ENCODE peak calls at places on chromosomes 12 and 14, in four cellular contexts. Q, J, Y and Z are unnamed samples.

GRCh38 chr12:57864811-57865751 is 18.6 kb upstream of the CTDSP2 start:
- DNase-seq in J (peak), Y (peak), Q (peak), Z (no peak)

GRCh38 chr12:69024907-69025306 is 91.9 kb upstream of the CPM start:
- DNase-seq in J (no peak), Y (peak), Q (no peak), Z (no peak)

GRCh38 chr14:104694475-104694950 is 5.1 kb downstream of the INF2 start:
- DNase-seq in J (no peak), Y (no peak), Q (no peak), Z (no peak)

GRCh38 chr12:90010089-90010488 is 301.5 kb upstream of the ATP2B1 start:
- DNase-seq in Y (peak), J (no peak), Q (no peak), Z (no peak)

GRCh38 chr14:103056322-103057027 is 874 bp downstream of the CDC42BPB start:
- DNase-seq in Q (peak), Y (peak), J (peak), Z (no peak)

GRCh38 chr12:9127936-9128663 is 12.4 kb upstream of the A2M start:
- DNase-seq in Y (no peak), Q (no peak), J (no peak), Z (no peak)

GRCh38 chr14:64625363-64626232 is 75.8 kb downstream of the PPP1R36 start:
- DNase-seq in Q (peak), J (peak), Y (no peak), Z (no peak)

GRCh38 chr12:50509009-50509663 is 4.4 kb downstream of the DIP2B start:
- DNase-seq in J (no peak), Q (no peak), Y (no peak), Z (no peak)

GRCh38 chr12:119249441-119249840 is 70.7 kb downstream of the HSPB8 start:
- DNase-seq in Y (no peak), Q (no peak), J (no peak), Z (no peak)

GRCh38 chr14:24960816-24961215 is 89.1 kb downstream of the STXBP6 start:
- DNase-seq in Q (no peak), J (no peak), Y (peak), Z (no peak)

GRCh38 chr12:87953257-87953860 is 75.8 kb downstream of the C12orf50 start:
- DNase-seq in Q (no peak), J (no peak), Y (peak), Z (no peak)

GRCh38 chr12:50103767-50104321 is at the start of gene GPD1:
- DNase-seq in J (peak), Q (peak), Y (peak), Z (no peak)

GRCh38 chr12:113860950-113861349 is 105.2 kb downstream of the RBM19 start:
- DNase-seq in J (no peak), Q (no peak), Y (peak), Z (no peak)

GRCh38 chr12:119989619-119990381 is 764 bp downstream of the BICDL1 start:
- DNase-seq in Y (peak), Q (peak), J (peak), Z (no peak)

GRCh38 chr12:75764091-75764490 is 252.7 kb upstream of the KRR1 start:
- DNase-seq in Y (no peak), J (no peak), Q (no peak), Z (no peak)

GRCh38 chr12:57127101-57127709 is 1.1 kb upstream of the LRP1 start:
- DNase-seq in Y (peak), J (peak), Q (peak), Z (no peak)

GRCh38 chr14:32761381-32761968 is 177.2 kb upstream of the NPAS3 start:
- DNase-seq in Y (peak), Q (no peak), J (no peak), Z (no peak)

GRCh38 chr14:103155013-103155412 is 31.8 kb downstream of the TNFAIP2 start:
- DNase-seq in Y (peak), J (peak), Q (peak), Z (no peak)

GRCh38 chr12:116319851-116320621 is 42.5 kb upstream of the MED13L start:
- DNase-seq in J (peak), Q (no peak), Y (peak), Z (no peak)

GRCh38 chr14:58626441-58626840 is 11.3 kb upstream of the DACT1 start:
- DNase-seq in Y (no peak), J (no peak), Q (no peak), Z (no peak)

GRCh38 chr12:112938751-112939150 is 477 bp downstream of the OAS3 start:
- DNase-seq in Y (peak), Q (no peak), J (no peak), Z (no peak)

GRCh38 chr14:70789361-70789760 is 20.0 kb downstream of the MAP3K9 start:
- DNase-seq in Q (no peak), Y (peak), J (no peak), Z (no peak)

GRCh38 chr12:104562763-104563162 is 106.0 kb downstream of the CHST11 start:
- DNase-seq in Q (no peak), Y (no peak), J (no peak), Z (no peak)

GRCh38 chr12:28946361-28946760 is 202.7 kb upstream of the FAR2 start:
- DNase-seq in J (no peak), Q (no peak), Y (no peak), Z (no peak)

GRCh38 chr14:30896435-30896834 is 22.1 kb downstream of the COCH start:
- DNase-seq in Y (no peak), Q (no peak), J (no peak), Z (no peak)

GRCh38 chr14:96797943-96798349 is 764 bp downstream of the VRK1 start:
- DNase-seq in J (no peak), Q (no peak), Y (no peak), Z (no peak)

GRCh38 chr14:38721822-38722431 is 381.1 kb downstream of the SEC23A start:
- DNase-seq in J (peak), Y (peak), Q (peak), Z (peak)

GRCh38 chr14:88834883-88835431 is 10.5 kb downstream of the TTC8 start:
- DNase-seq in Q (no peak), J (no peak), Y (peak), Z (no peak)

GRCh38 chr12:31387466-31387865 is 61.5 kb upstream of the SINHCAF start:
- DNase-seq in Y (no peak), J (no peak), Q (no peak), Z (no peak)

DNA sequence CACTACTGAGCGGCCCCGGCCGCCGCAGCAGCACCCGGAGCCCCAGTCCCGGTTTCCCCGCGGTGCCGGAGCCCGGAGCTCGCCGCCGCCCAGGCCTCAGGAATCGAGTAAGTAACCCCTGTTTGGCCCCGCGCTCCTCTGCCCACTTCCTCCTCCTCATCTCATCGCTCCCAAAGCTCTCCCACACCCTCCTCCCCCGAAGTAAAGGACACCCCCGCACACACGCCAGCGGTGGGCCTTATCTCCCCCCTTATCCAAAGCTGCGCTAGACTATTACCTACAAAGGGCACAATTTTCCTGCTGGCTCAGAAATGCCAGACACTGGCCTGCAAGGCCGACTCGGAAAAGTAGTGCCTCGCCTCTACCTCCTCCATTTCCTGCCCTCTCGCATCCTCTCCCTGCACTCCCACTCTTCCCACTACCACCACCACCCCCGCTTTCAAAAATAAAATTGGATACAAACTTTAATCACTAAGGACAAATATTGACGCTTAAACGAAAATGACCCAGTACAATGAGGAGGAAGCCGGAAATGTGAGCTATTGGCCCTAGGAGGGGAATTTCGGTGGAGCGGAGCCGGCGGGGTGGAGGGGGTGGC is 581 bp upstream of the FOXG1 start:
- DNase-seq in J (no peak), Q (no peak), Y (no peak), Z (no peak)
- H3K4me3 ChIP-seq in J (peak), Q (peak), Y (peak), Z (no peak)

GRCh38 chr14:37124617-37125016 is 47.8 kb downstream of the SLC25A21 start:
- DNase-seq in Y (no peak), Q (no peak), J (no peak), Z (no peak)
- TF ChIP-seq CTCF in Y (no peak), Q (no peak), J (no peak), Z (no peak)

GRCh38 chr14:101559624-101560533 is 1.4 kb upstream of the DIO3 start:
- DNase-seq in J (peak), Q (no peak), Y (peak), Z (no peak)
- H3K4me3 ChIP-seq in J (peak), Q (peak), Y (no peak), Z (no peak)

GRCh38 chr14:93104961-93105360 is 10.8 kb downstream of the ITPK1 start:
- DNase-seq in Q (no peak), J (no peak), Y (no peak), Z (no peak)
- TF ChIP-seq CTCF in Q (no peak), J (no peak), Y (no peak), Z (no peak)

GRCh38 chr14:90242444-90242843 is 13.9 kb upstream of the PSMC1 start:
- DNase-seq in J (no peak), Q (no peak), Y (no peak), Z (no peak)

GRCh38 chr14:90235179-90235976 is 21.0 kb upstream of the PSMC1 start:
- DNase-seq in Q (peak), J (peak), Y (peak), Z (peak)

DNA sequence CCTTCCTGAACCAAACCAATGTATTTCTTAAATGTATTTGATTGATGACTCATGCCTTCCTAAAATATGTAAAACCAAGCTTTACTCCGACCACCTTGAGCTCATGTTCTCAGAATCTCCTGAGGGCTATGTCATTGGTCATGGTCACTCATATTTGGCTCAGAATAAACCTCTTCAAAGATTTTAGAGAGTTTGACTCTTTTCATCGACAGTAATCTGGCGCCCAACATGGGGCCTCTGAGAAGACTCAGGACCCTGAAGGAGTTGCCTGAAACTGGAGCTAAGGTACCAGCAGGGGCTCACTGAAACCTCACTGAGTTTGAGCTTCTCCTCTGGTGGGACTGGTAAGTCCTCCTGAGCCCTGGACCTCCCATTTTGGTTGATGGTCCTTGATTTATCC is 17.2 kb upstream of the PSMC1 start:
- DNase-seq in J (no peak), Q (no peak), Y (peak), Z (no peak)
- H3K4me3 ChIP-seq in J (no peak), Q (no peak), Y (no peak), Z (no peak)

GRCh38 chr12:125198647-125199046 is 133.4 kb downstream of the AACS start:
- DNase-seq in Q (no peak), Y (no peak), J (no peak), Z (no peak)
- TF ChIP-seq CTCF in Q (no peak), Y (no peak), J (no peak), Z (no peak)